ENCODE peak calls at places on chromosomes 6 and 20, in six cellular contexts. One of them, this sample, is unnamed.

GRCh38 chr20:24953204-24953565 is 4.1 kb downstream of the CST7 start:
- DNase-seq in IMR-90: no peak
- DNase-seq in foreskin fibroblast: no peak
- DNase-seq in HFF-Myc: no peak
- DNase-seq in CD8-positive, alpha-beta memory T cell: no peak
- DNase-seq in NB4: no peak
- DNase-seq in this sample: no peak

GRCh38 chr6:14025160-14025559 is 92.4 kb upstream of the CD83 start:
- DNase-seq in IMR-90: no peak
- DNase-seq in foreskin fibroblast: no peak
- DNase-seq in HFF-Myc: no peak
- DNase-seq in CD8-positive, alpha-beta memory T cell: no peak
- DNase-seq in NB4: peak
- DNase-seq in this sample: peak

GRCh38 chr6:139146317-139146726 is 11.4 kb downstream of the HECA start:
- DNase-seq in IMR-90: no peak
- DNase-seq in foreskin fibroblast: no peak
- DNase-seq in HFF-Myc: no peak
- DNase-seq in CD8-positive, alpha-beta memory T cell: no peak
- DNase-seq in NB4: no peak
- DNase-seq in this sample: no peak

GRCh38 chr20:40414843-40415615 is 274.0 kb downstream of the MAFB start:
- DNase-seq in IMR-90: no peak
- DNase-seq in foreskin fibroblast: no peak
- DNase-seq in HFF-Myc: no peak
- DNase-seq in CD8-positive, alpha-beta memory T cell: no peak
- DNase-seq in NB4: no peak
- DNase-seq in this sample: no peak

GRCh38 chr6:118982256-118982911 is 47.4 kb upstream of the MCM9 start:
- DNase-seq in IMR-90: no peak
- DNase-seq in foreskin fibroblast: no peak
- DNase-seq in HFF-Myc: no peak
- DNase-seq in CD8-positive, alpha-beta memory T cell: no peak
- DNase-seq in NB4: no peak
- DNase-seq in this sample: no peak

GRCh38 chr6:27795697-27796494 is 116.3 kb downstream of the OR2B2 start:
- DNase-seq in IMR-90: peak
- DNase-seq in foreskin fibroblast: peak
- DNase-seq in HFF-Myc: peak
- DNase-seq in CD8-positive, alpha-beta memory T cell: no peak
- DNase-seq in NB4: peak
- DNase-seq in this sample: peak

GRCh38 chr6:27867941-27868705 is 44.1 kb downstream of the OR2B2 start:
- DNase-seq in IMR-90: peak
- DNase-seq in foreskin fibroblast: no peak
- DNase-seq in HFF-Myc: no peak
- DNase-seq in CD8-positive, alpha-beta memory T cell: no peak
- DNase-seq in NB4: peak
- DNase-seq in this sample: peak

GRCh38 chr6:169967687-169968086 is 216.3 kb downstream of the ERMARD start:
- DNase-seq in IMR-90: no peak
- DNase-seq in foreskin fibroblast: no peak
- DNase-seq in HFF-Myc: no peak
- DNase-seq in CD8-positive, alpha-beta memory T cell: no peak
- DNase-seq in NB4: no peak
- DNase-seq in this sample: no peak

GRCh38 chr6:42013134-42013516 is 37.2 kb upstream of the TAF8 start:
- DNase-seq in IMR-90: peak
- DNase-seq in foreskin fibroblast: no peak
- DNase-seq in HFF-Myc: no peak
- DNase-seq in CD8-positive, alpha-beta memory T cell: no peak
- DNase-seq in NB4: no peak
- DNase-seq in this sample: no peak

GRCh38 chr20:51995038-51995437 is 192.7 kb upstream of the SALL4 start:
- DNase-seq in IMR-90: peak
- DNase-seq in foreskin fibroblast: no peak
- DNase-seq in HFF-Myc: peak
- DNase-seq in CD8-positive, alpha-beta memory T cell: no peak
- DNase-seq in NB4: no peak
- DNase-seq in this sample: no peak

GRCh38 chr6:34914358-34914757 is 25.3 kb downstream of the ANKS1A start:
- DNase-seq in IMR-90: no peak
- DNase-seq in foreskin fibroblast: no peak
- DNase-seq in HFF-Myc: no peak
- DNase-seq in CD8-positive, alpha-beta memory T cell: no peak
- DNase-seq in NB4: no peak
- DNase-seq in this sample: no peak

DNA sequence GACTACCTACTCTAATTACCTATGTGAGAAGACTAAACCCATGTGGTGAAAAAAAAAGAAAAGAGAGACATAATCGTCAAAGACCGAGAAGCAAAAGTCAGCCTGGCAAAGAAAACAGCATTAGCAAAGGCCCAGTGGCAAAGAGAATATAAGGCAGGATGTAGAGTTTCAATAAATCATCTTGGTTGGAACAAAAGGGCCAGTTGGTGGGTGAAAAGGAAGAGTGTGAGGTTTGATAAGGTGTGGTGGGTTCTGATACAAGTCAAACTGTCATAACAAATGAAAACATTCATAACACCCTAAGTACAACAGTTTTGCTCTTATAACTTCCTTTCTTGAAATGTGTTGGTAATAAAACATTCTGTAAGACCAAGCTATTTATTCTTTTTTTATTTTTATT is 19.1 kb upstream of the GTF3C6 start:
- DNase-seq in IMR-90: no peak
- DNase-seq in foreskin fibroblast: no peak
- DNase-seq in HFF-Myc: no peak
- DNase-seq in CD8-positive, alpha-beta memory T cell: no peak
- DNase-seq in NB4: no peak
- DNase-seq in this sample: no peak
- H3K4me3 ChIP-seq in IMR-90: no peak
- H3K4me3 ChIP-seq in foreskin fibroblast: no peak
- H3K4me3 ChIP-seq in HFF-Myc: no peak
- H3K4me3 ChIP-seq in CD8-positive, alpha-beta memory T cell: no peak
- H3K4me3 ChIP-seq in NB4: no peak
- H3K4me3 ChIP-seq in this sample: no peak

GRCh38 chr6:37130704-37131103 is 39.2 kb upstream of the PIM1 start:
- DNase-seq in IMR-90: peak
- DNase-seq in foreskin fibroblast: peak
- DNase-seq in HFF-Myc: no peak
- DNase-seq in CD8-positive, alpha-beta memory T cell: no peak
- DNase-seq in NB4: peak
- DNase-seq in this sample: no peak
- H3K4me3 ChIP-seq in IMR-90: no peak
- H3K4me3 ChIP-seq in foreskin fibroblast: no peak
- H3K4me3 ChIP-seq in HFF-Myc: no peak
- H3K4me3 ChIP-seq in CD8-positive, alpha-beta memory T cell: no peak
- H3K4me3 ChIP-seq in NB4: no peak
- H3K4me3 ChIP-seq in this sample: no peak

GRCh38 chr20:62623488-62624324 is 18.6 kb upstream of the SLCO4A1 start:
- DNase-seq in IMR-90: peak
- DNase-seq in foreskin fibroblast: peak
- DNase-seq in HFF-Myc: peak
- DNase-seq in CD8-positive, alpha-beta memory T cell: peak
- DNase-seq in NB4: peak
- DNase-seq in this sample: peak
- H3K4me3 ChIP-seq in IMR-90: no peak
- H3K4me3 ChIP-seq in foreskin fibroblast: no peak
- H3K4me3 ChIP-seq in HFF-Myc: peak
- H3K4me3 ChIP-seq in CD8-positive, alpha-beta memory T cell: peak
- H3K4me3 ChIP-seq in NB4: peak
- H3K4me3 ChIP-seq in this sample: peak

GRCh38 chr6:26594730-26595632 is 1.8 kb upstream of the ABT1 start:
- DNase-seq in IMR-90: peak
- DNase-seq in foreskin fibroblast: peak
- DNase-seq in HFF-Myc: peak
- DNase-seq in CD8-positive, alpha-beta memory T cell: no peak
- DNase-seq in NB4: peak
- DNase-seq in this sample: peak
- H3K4me3 ChIP-seq in IMR-90: peak
- H3K4me3 ChIP-seq in foreskin fibroblast: peak
- H3K4me3 ChIP-seq in HFF-Myc: peak
- H3K4me3 ChIP-seq in CD8-positive, alpha-beta memory T cell: peak
- H3K4me3 ChIP-seq in NB4: peak
- H3K4me3 ChIP-seq in this sample: peak

DNA sequence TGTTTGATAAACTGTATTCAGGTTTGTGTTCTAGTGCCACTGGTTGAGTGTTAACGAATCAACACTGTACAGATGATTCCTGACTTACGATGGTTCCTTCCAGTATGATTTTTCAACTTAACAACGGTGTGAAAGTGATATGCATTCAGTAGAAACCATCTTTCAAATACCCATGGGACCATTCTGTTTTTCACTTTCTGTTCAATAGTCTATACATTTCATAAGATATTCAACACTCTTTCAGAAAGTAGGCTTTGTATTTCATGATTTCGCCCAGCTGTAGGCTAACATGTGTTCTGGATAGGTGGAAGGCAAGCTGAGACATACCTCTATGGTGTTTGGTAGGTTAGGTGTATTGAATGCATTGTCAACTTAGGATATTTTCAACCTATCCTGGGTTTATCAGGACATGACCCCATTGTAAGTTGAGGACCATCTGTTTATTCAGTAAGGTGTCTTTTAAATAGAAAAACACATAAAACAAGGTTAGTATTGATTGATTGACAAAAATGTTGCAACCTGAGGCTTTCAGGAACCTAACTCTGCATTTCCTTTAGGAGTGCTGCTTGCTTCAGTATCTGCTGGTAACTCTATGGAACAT is 32.3 kb downstream of the SYNJ2 start:
- DNase-seq in IMR-90: no peak
- DNase-seq in foreskin fibroblast: no peak
- DNase-seq in HFF-Myc: no peak
- DNase-seq in CD8-positive, alpha-beta memory T cell: no peak
- DNase-seq in NB4: no peak
- DNase-seq in this sample: peak
- H3K4me3 ChIP-seq in IMR-90: no peak
- H3K4me3 ChIP-seq in foreskin fibroblast: no peak
- H3K4me3 ChIP-seq in HFF-Myc: no peak
- H3K4me3 ChIP-seq in CD8-positive, alpha-beta memory T cell: no peak
- H3K4me3 ChIP-seq in NB4: no peak
- H3K4me3 ChIP-seq in this sample: no peak

DNA sequence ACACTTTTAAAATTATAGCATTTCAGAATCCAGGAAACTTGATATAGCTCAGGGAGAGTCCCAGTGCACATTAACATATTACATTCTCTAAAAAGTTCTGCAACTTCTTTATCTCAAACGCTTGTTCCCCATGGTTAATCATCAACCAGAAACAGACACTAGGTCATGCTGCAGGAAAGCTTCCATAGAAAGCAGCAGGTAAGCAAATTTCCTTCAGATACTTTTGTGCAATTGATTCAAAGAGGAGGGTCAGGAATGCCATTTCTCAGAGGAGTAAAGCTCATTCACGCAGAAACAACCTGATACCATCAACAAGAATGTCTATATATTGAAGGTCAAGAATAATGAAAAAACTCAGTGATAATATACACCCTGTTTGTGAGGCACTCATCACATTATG is 95.4 kb downstream of the LY86 start:
- DNase-seq in IMR-90: no peak
- DNase-seq in foreskin fibroblast: no peak
- DNase-seq in HFF-Myc: no peak
- DNase-seq in CD8-positive, alpha-beta memory T cell: no peak
- DNase-seq in NB4: no peak
- DNase-seq in this sample: no peak
- H3K4me3 ChIP-seq in IMR-90: no peak
- H3K4me3 ChIP-seq in foreskin fibroblast: no peak
- H3K4me3 ChIP-seq in HFF-Myc: no peak
- H3K4me3 ChIP-seq in CD8-positive, alpha-beta memory T cell: no peak
- H3K4me3 ChIP-seq in NB4: no peak
- H3K4me3 ChIP-seq in this sample: peak

GRCh38 chr20:2801459-2801728 is 967 bp upstream of the CPXM1 start:
- DNase-seq in IMR-90: no peak
- DNase-seq in foreskin fibroblast: no peak
- DNase-seq in HFF-Myc: no peak
- DNase-seq in CD8-positive, alpha-beta memory T cell: no peak
- DNase-seq in NB4: peak
- DNase-seq in this sample: no peak
- H3K4me3 ChIP-seq in IMR-90: no peak
- H3K4me3 ChIP-seq in foreskin fibroblast: no peak
- H3K4me3 ChIP-seq in HFF-Myc: no peak
- H3K4me3 ChIP-seq in CD8-positive, alpha-beta memory T cell: peak
- H3K4me3 ChIP-seq in NB4: peak
- H3K4me3 ChIP-seq in this sample: no peak

GRCh38 chr6:40177596-40177995 is 243.3 kb upstream of the MOCS1 start:
- DNase-seq in IMR-90: no peak
- DNase-seq in foreskin fibroblast: no peak
- DNase-seq in HFF-Myc: no peak
- DNase-seq in CD8-positive, alpha-beta memory T cell: no peak
- DNase-seq in NB4: no peak
- DNase-seq in this sample: no peak
- H3K4me3 ChIP-seq in IMR-90: no peak
- H3K4me3 ChIP-seq in foreskin fibroblast: no peak
- H3K4me3 ChIP-seq in HFF-Myc: no peak
- H3K4me3 ChIP-seq in CD8-positive, alpha-beta memory T cell: no peak
- H3K4me3 ChIP-seq in NB4: no peak
- H3K4me3 ChIP-seq in this sample: no peak

GRCh38 chr6:43297644-43298564 is at the start of gene SLC22A7:
- DNase-seq in IMR-90: no peak
- DNase-seq in foreskin fibroblast: no peak
- DNase-seq in HFF-Myc: no peak
- DNase-seq in CD8-positive, alpha-beta memory T cell: no peak
- DNase-seq in NB4: no peak
- DNase-seq in this sample: no peak
- H3K4me3 ChIP-seq in IMR-90: no peak
- H3K4me3 ChIP-seq in foreskin fibroblast: no peak
- H3K4me3 ChIP-seq in HFF-Myc: no peak
- H3K4me3 ChIP-seq in CD8-positive, alpha-beta memory T cell: no peak
- H3K4me3 ChIP-seq in NB4: no peak
- H3K4me3 ChIP-seq in this sample: no peak

GRCh38 chr6:131937219-131937618 is 14.0 kb downstream of the CCN2 start:
- DNase-seq in IMR-90: no peak
- DNase-seq in foreskin fibroblast: no peak
- DNase-seq in HFF-Myc: no peak
- DNase-seq in CD8-positive, alpha-beta memory T cell: no peak
- DNase-seq in NB4: no peak
- DNase-seq in this sample: no peak
- H3K4me3 ChIP-seq in IMR-90: no peak
- H3K4me3 ChIP-seq in foreskin fibroblast: no peak
- H3K4me3 ChIP-seq in HFF-Myc: no peak
- H3K4me3 ChIP-seq in CD8-positive, alpha-beta memory T cell: no peak
- H3K4me3 ChIP-seq in NB4: no peak
- H3K4me3 ChIP-seq in this sample: no peak